ENCODE peak calls at places on chromosomes 12 and 14, in four cellular contexts. U is dorsolateral prefrontal cortex, V is heart right ventricle, C is epithelial cell of esophagus. M is an unnamed sample.

GRCh38 chr12:53236443-53237111 is 4.6 kb upstream of the RARG start:
- DNase-seq in U (no peak), V (no peak), C (no peak), M (no peak)

GRCh38 chr12:47277071-47277408 is 197.3 kb upstream of the AMIGO2 start:
- DNase-seq in U (no peak), V (no peak), C (no peak), M (no peak)

GRCh38 chr12:119829439-119829838 is 47.7 kb downstream of the CIT start:
- DNase-seq in U (no peak), V (no peak), C (no peak), M (no peak)

GRCh38 chr12:40828593-40828990 is 136.4 kb downstream of the CNTN1 start:
- DNase-seq in U (no peak), V (no peak), C (no peak), M (no peak)

GRCh38 chr12:39839072-39839471 is 219.5 kb upstream of the ABCD2 start:
- DNase-seq in U (no peak), V (no peak), C (no peak), M (peak)

GRCh38 chr12:56591111-56591510 is 39.0 kb downstream of the BAZ2A start:
- DNase-seq in U (no peak), V (no peak), C (no peak), M (no peak)

GRCh38 chr12:6062427-6063378 is 61.8 kb downstream of the VWF start:
- DNase-seq in U (no peak), V (no peak), C (peak), M (no peak)

GRCh38 chr14:37813746-37814145 is 218.3 kb downstream of the TTC6 start:
- DNase-seq in U (no peak), V (no peak), C (peak), M (no peak)

GRCh38 chr12:70756118-70756517 is 118.9 kb upstream of the PTPRB start:
- DNase-seq in U (no peak), V (no peak), C (peak), M (no peak)

GRCh38 chr12:116138380-116138779 is 139.1 kb downstream of the MED13L start:
- DNase-seq in U (no peak), V (no peak), C (no peak), M (no peak)

GRCh38 chr12:118534003-118534402 is 157.6 kb downstream of the SUDS3 start:
- DNase-seq in U (no peak), V (no peak), C (no peak), M (no peak)

GRCh38 chr12:15532364-15532977 is 210.2 kb downstream of the PTPRO start:
- DNase-seq in U (no peak), V (no peak), C (peak), M (no peak)

GRCh38 chr12:49200882-49201594 is 12.2 kb upstream of the TUBA1A start:
- DNase-seq in U (no peak), V (no peak), C (peak), M (no peak)

GRCh38 chr12:52913424-52913821 is 8.5 kb upstream of the KRT8 start:
- DNase-seq in U (no peak), V (no peak), C (no peak), M (no peak)

GRCh38 chr12:49646331-49646830 is 23.0 kb downstream of the PRPF40B start:
- DNase-seq in U (no peak), V (no peak), C (no peak), M (no peak)

GRCh38 chr12:109763201-109763841 is 49.7 kb downstream of the FAM222A start:
- DNase-seq in U (no peak), V (no peak), C (peak), M (peak)

GRCh38 chr12:57235012-57235727 is 5.7 kb downstream of the SHMT2 start:
- DNase-seq in U (no peak), V (peak), C (peak), M (no peak)

GRCh38 chr14:56858422-56858821 is 48.1 kb upstream of the OTX2 start:
- DNase-seq in U (peak), V (no peak), C (no peak), M (no peak)

GRCh38 chr12:67766370-67766769 is 117.8 kb downstream of the DYRK2 start:
- DNase-seq in U (no peak), V (no peak), C (peak), M (no peak)

GRCh38 chr12:112823582-112824149 is 32.1 kb downstream of the RPH3A start:
- DNase-seq in U (no peak), V (no peak), C (no peak), M (no peak)

GRCh38 chr12:93541578-93542217 is 30.8 kb upstream of the SOCS2 start:
- DNase-seq in U (no peak), V (no peak), C (no peak), M (no peak)
- TF ChIP-seq CTCF in U (no peak), V (no peak), C (no peak), M (no peak)

DNA sequence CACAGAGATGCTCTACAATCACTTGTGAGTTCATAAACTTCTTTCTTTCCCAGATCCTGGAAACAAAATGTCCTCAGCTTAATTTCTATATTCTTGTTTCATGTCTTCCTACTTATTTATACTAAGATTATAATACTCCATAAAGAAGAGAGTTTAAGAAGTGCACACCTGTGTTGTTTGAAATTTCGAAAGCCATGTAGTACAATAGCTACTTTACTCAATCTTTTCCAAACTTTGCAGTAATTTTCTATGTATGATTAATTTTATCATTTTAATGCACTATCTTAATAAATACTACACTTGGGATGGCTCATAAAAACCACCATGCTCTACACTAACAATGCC is 300 bp upstream of the TTC5 start:
- DNase-seq in U (no peak), V (no peak), C (no peak), M (no peak)
- H3K4me3 ChIP-seq in U (peak), V (no peak), C (no peak), M (no peak)

GRCh38 chr12:9367828-9368227 is 159.6 kb upstream of the PZP start:
- DNase-seq in U (no peak), V (no peak), C (no peak), M (no peak)

GRCh38 chr12:9367201-9367600 is 159.0 kb upstream of the PZP start:
- DNase-seq in U (no peak), V (no peak), C (no peak), M (no peak)

GRCh38 chr12:9372202-9372601 is 164.0 kb upstream of the PZP start:
- DNase-seq in U (no peak), V (no peak), C (peak), M (no peak)
- TF ChIP-seq CTCF in U (peak), V (no peak), C (peak), M (no peak)

DNA sequence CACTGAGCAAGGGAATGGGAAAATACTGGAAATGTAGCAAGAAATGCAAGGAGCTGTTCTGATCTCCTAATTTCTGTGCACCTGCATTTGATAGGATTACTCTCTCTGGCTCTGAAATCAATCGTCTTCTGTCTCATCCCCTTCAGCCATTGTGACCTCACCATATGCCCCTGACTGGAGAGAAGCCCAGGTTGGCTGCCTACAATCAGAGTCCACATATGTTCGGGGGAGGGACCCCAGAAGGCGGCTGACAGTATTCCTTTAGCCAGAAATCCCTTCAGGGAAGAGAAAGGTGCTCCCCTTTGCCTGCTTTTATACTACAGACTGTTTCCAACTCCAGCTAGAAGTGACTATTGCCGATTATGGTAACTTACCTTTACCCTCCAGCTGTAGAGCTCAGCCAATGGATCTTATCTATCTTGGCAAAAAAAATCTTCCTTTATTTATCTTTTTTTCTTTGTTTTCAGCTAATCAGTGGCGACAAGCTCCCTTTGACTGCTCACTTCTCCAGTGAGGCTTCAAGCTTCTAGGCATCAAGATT is 275.2 kb upstream of the NOVA1 start:
- DNase-seq in U (peak), V (no peak), C (no peak), M (peak)
- H3K4me3 ChIP-seq in U (no peak), V (no peak), C (no peak), M (no peak)

GRCh38 chr12:26187429-26187828 is 7.9 kb upstream of the SSPN start:
- DNase-seq in U (no peak), V (no peak), C (no peak), M (no peak)
- TF ChIP-seq CTCF in U (no peak), V (no peak), C (no peak), M (no peak)

GRCh38 chr12:121792607-121793500 is 634 bp downstream of the RHOF start:
- DNase-seq in U (no peak), V (peak), C (no peak), M (peak)

GRCh38 chr12:121793836-121794531 is 496 bp upstream of the RHOF start:
- DNase-seq in U (peak), V (peak), C (peak), M (peak)

GRCh38 chr12:121795029-121795977 is 1.8 kb upstream of the RHOF start:
- DNase-seq in U (peak), V (peak), C (peak), M (peak)

GRCh38 chr12:121793501-121793835 is at the start of gene RHOF:
- DNase-seq in U (no peak), V (peak), C (no peak), M (no peak)

DNA sequence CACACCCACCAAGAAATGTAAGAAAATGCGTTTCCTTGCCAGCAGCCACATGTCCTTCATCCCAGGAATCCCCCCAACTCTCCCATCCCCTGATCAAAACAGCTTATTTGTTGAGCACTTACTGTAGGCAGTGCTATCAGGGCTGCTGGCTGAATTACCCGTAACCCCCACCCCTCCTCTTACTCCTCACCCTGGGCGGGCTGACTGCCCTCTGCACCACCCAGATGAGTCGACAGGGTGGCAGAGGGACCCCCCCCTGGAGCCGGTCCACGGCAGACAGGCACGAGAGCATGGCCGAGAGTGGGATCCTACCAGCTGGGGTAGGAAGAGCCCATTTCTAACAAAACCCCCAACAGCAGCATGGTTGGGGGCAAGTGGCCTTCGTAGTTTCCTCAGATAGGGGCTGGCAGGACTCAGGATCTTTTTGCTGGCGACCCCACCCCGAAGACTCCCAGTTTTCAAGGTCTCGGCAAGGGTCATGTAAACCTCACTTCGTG is 1.1 kb upstream of the RHOF start:
- DNase-seq in U (no peak), V (no peak), C (no peak), M (peak)
- H3K4me3 ChIP-seq in U (peak), V (no peak), C (peak), M (no peak)

DNA sequence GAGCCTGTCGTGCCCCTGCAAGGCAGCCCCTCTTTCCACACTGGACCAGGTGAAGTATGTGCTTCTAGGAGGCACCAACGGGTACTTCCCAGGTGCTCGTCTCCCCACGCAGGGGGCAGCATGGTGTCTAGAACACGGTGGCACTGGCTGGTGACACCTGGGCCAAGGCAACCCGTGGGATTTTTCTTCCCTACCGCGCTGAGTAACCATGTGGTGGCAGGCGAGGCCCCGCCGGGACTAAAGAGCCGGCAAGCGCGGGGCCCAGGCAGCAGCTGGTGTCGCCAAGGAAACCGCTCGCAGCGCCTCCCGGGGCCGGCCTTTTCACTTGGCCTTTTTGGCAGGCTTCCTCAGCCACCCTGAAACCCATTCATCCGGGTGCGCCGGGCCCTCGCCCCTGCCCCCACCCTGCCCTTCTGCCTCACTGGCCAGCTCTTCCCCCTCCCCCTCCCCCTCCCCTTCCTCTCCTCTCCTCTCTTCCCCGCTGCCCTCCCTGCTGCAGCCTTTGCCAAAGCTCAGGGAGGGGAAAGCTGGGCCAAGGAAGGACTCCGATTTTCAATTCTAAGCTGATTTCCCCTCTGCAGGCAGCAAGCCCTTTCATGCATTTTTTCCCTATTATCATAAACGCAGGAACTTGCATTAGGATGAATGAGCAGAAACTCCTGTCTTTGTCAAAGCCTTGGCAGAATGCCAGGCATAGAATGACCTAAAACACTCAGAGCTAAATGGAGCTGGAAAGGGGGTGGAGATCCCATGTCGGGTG is 81.2 kb downstream of the IRF2BPL start:
- DNase-seq in U (peak), V (peak), C (peak), M (peak)
- TF ChIP-seq CTCF in U (peak), V (peak), C (peak), M (peak)

DNA sequence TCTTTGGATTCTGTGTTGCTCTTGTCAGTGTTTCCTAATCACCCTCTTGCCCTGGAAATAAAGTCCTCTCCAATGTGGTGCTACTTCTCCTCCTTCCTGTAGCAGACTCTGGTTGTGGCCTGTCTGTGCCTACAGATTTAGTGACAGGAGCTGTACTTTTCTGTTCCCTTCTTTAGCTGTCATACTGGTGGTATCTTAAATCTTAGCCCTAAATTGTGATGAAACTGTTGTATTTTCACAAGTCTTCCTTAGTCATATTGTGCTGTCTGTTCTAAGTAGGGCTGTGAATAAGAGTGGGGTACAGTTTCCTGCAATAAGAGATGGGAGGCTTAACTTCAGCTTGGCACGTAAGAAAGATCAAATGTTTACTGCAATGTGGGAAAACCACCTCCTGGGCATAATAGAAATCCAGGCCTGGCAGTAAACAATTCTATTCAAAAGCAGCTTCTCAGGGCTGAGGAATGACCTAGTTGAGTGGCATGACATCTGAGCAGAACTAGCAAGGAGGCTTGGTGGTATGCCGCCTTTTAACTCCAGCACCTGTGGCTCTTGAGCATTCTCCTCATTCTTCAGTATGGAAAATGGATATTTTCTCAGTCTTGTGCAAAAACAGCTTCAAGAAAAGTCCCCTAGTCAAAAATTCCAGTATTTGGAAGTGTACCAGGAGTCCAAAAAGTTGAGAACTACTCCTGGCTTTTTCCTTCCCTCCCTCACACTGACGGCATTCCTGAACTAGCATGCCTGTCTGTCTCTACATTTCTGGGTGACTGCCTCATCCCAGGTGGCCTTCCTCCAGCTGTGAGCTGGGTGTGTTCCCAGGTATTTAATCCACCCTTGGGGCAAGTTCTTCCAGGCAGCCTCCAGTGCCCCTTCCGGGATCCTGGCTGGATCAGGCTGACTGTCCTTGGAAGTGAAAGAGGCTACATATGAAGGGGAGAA is 19.5 kb downstream of the ANO6 start:
- DNase-seq in U (no peak), V (no peak), C (peak), M (peak)
- H3K4me3 ChIP-seq in U (no peak), V (no peak), C (no peak), M (no peak)

GRCh38 chr14:22397338-22397737 is 191.7 kb downstream of the DAD1 start:
- DNase-seq in U (no peak), V (no peak), C (no peak), M (no peak)

GRCh38 chr14:22391908-22392307 is 197.1 kb downstream of the DAD1 start:
- DNase-seq in U (peak), V (peak), C (peak), M (peak)

GRCh38 chr14:22395803-22396202 is 193.2 kb downstream of the DAD1 start:
- DNase-seq in U (no peak), V (no peak), C (no peak), M (no peak)

GRCh38 chr14:22393796-22394195 is 195.2 kb downstream of the DAD1 start:
- DNase-seq in U (no peak), V (no peak), C (no peak), M (no peak)

GRCh38 chr14:22394616-22395015 is 194.4 kb downstream of the DAD1 start:
- DNase-seq in U (no peak), V (no peak), C (no peak), M (no peak)
- TF ChIP-seq CTCF in U (no peak), V (no peak), C (no peak), M (no peak)